ENCODE peak calls at places on chromosomes 4 and X, in five cellular contexts. One of them, this sample, is unnamed.

GRCh38 chr4:149964001-149964400 is 114.2 kb upstream of the DCLK2 start:
- DNase-seq in activated B cell treated with CpG ODN at 0.5 μM for 24 hours: no peak
- DNase-seq in activated T-cell treated with anti-CD3 and anti-CD28 coated beads for 48 hours: no peak
- DNase-seq in AG10803: no peak
- DNase-seq in ovary: no peak
- DNase-seq in this sample: no peak

GRCh38 chr4:40722576-40723161 is 27.1 kb upstream of the NSUN7 start:
- DNase-seq in activated B cell treated with CpG ODN at 0.5 μM for 24 hours: no peak
- DNase-seq in activated T-cell treated with anti-CD3 and anti-CD28 coated beads for 48 hours: no peak
- DNase-seq in AG10803: no peak
- DNase-seq in ovary: no peak
- DNase-seq in this sample: no peak

GRCh38 chr4:79358438-79358837 is 32.6 kb upstream of the NAA11 start:
- DNase-seq in activated B cell treated with CpG ODN at 0.5 μM for 24 hours: no peak
- DNase-seq in activated T-cell treated with anti-CD3 and anti-CD28 coated beads for 48 hours: no peak
- DNase-seq in AG10803: no peak
- DNase-seq in ovary: no peak
- DNase-seq in this sample: no peak

GRCh38 chr4:150769235-150769634 is 187.3 kb downstream of the MAB21L2 start:
- DNase-seq in activated B cell treated with CpG ODN at 0.5 μM for 24 hours: no peak
- DNase-seq in activated T-cell treated with anti-CD3 and anti-CD28 coated beads for 48 hours: no peak
- DNase-seq in AG10803: peak
- DNase-seq in ovary: no peak
- DNase-seq in this sample: peak

GRCh38 chr4:62377700-62378099 is 1177.6 kb downstream of the ADGRL3 start:
- DNase-seq in activated B cell treated with CpG ODN at 0.5 μM for 24 hours: no peak
- DNase-seq in activated T-cell treated with anti-CD3 and anti-CD28 coated beads for 48 hours: no peak
- DNase-seq in AG10803: no peak
- DNase-seq in ovary: no peak
- DNase-seq in this sample: no peak

GRCh38 chr4:39494354-39494753 is 32.9 kb downstream of the UGDH start:
- DNase-seq in activated B cell treated with CpG ODN at 0.5 μM for 24 hours: no peak
- DNase-seq in activated T-cell treated with anti-CD3 and anti-CD28 coated beads for 48 hours: no peak
- DNase-seq in AG10803: no peak
- DNase-seq in ovary: no peak
- DNase-seq in this sample: no peak

GRCh38 chr4:38328963-38329729 is 334.9 kb upstream of the KLF3 start:
- DNase-seq in activated B cell treated with CpG ODN at 0.5 μM for 24 hours: no peak
- DNase-seq in activated T-cell treated with anti-CD3 and anti-CD28 coated beads for 48 hours: no peak
- DNase-seq in AG10803: no peak
- DNase-seq in ovary: no peak
- DNase-seq in this sample: no peak

GRCh38 chr4:173748353-173748752 is 218.3 kb upstream of the HAND2 start:
- DNase-seq in activated B cell treated with CpG ODN at 0.5 μM for 24 hours: no peak
- DNase-seq in activated T-cell treated with anti-CD3 and anti-CD28 coated beads for 48 hours: no peak
- DNase-seq in AG10803: peak
- DNase-seq in ovary: no peak
- DNase-seq in this sample: no peak

GRCh38 chrX:65572971-65573370 is 38.4 kb upstream of the LAS1L start:
- DNase-seq in activated B cell treated with CpG ODN at 0.5 μM for 24 hours: no peak
- DNase-seq in activated T-cell treated with anti-CD3 and anti-CD28 coated beads for 48 hours: no peak
- DNase-seq in AG10803: no peak
- DNase-seq in ovary: no peak
- DNase-seq in this sample: no peak

GRCh38 chr4:141711211-141711610 is 74.8 kb downstream of the IL15 start:
- DNase-seq in activated B cell treated with CpG ODN at 0.5 μM for 24 hours: no peak
- DNase-seq in activated T-cell treated with anti-CD3 and anti-CD28 coated beads for 48 hours: no peak
- DNase-seq in AG10803: peak
- DNase-seq in ovary: no peak
- DNase-seq in this sample: peak

GRCh38 chr4:112063260-112063659 is 82.0 kb upstream of the FAM241A start:
- DNase-seq in activated B cell treated with CpG ODN at 0.5 μM for 24 hours: no peak
- DNase-seq in activated T-cell treated with anti-CD3 and anti-CD28 coated beads for 48 hours: no peak
- DNase-seq in AG10803: no peak
- DNase-seq in ovary: no peak
- DNase-seq in this sample: no peak

GRCh38 chrX:261167-261857 is 19.9 kb upstream of the PLCXD1 start:
- DNase-seq in activated B cell treated with CpG ODN at 0.5 μM for 24 hours: peak
- DNase-seq in activated T-cell treated with anti-CD3 and anti-CD28 coated beads for 48 hours: no peak
- DNase-seq in AG10803: no peak
- DNase-seq in ovary: no peak
- DNase-seq in this sample: peak

GRCh38 chrX:76148011-76148665 is 24.7 kb upstream of the PBDC1 start:
- DNase-seq in activated B cell treated with CpG ODN at 0.5 μM for 24 hours: no peak
- DNase-seq in activated T-cell treated with anti-CD3 and anti-CD28 coated beads for 48 hours: no peak
- DNase-seq in AG10803: peak
- DNase-seq in ovary: peak
- DNase-seq in this sample: peak

GRCh38 chr4:6229671-6230501 is 29.5 kb upstream of the JAKMIP1 start:
- DNase-seq in activated B cell treated with CpG ODN at 0.5 μM for 24 hours: no peak
- DNase-seq in activated T-cell treated with anti-CD3 and anti-CD28 coated beads for 48 hours: no peak
- DNase-seq in AG10803: no peak
- DNase-seq in ovary: no peak
- DNase-seq in this sample: no peak

GRCh38 chr4:168318266-168318895 is at the start of gene DDX60:
- DNase-seq in activated B cell treated with CpG ODN at 0.5 μM for 24 hours: peak
- DNase-seq in activated T-cell treated with anti-CD3 and anti-CD28 coated beads for 48 hours: peak
- DNase-seq in AG10803: peak
- DNase-seq in ovary: peak
- DNase-seq in this sample: peak

GRCh38 chrX:125422986-125423385 is 103.3 kb downstream of the TEX13C start:
- DNase-seq in activated B cell treated with CpG ODN at 0.5 μM for 24 hours: no peak
- DNase-seq in activated T-cell treated with anti-CD3 and anti-CD28 coated beads for 48 hours: no peak
- DNase-seq in AG10803: no peak
- DNase-seq in ovary: no peak
- DNase-seq in this sample: no peak

GRCh38 chrX:145002776-145003175 is 244.5 kb upstream of the SPANXN1 start:
- DNase-seq in activated B cell treated with CpG ODN at 0.5 μM for 24 hours: no peak
- DNase-seq in activated T-cell treated with anti-CD3 and anti-CD28 coated beads for 48 hours: no peak
- DNase-seq in AG10803: peak
- DNase-seq in ovary: no peak
- DNase-seq in this sample: peak

GRCh38 chrX:56751071-56751470 is 22.0 kb downstream of the NBDY start:
- DNase-seq in activated B cell treated with CpG ODN at 0.5 μM for 24 hours: no peak
- DNase-seq in activated T-cell treated with anti-CD3 and anti-CD28 coated beads for 48 hours: no peak
- DNase-seq in AG10803: peak
- DNase-seq in ovary: no peak
- DNase-seq in this sample: no peak

GRCh38 chr4:177671845-177672244 is 229.6 kb upstream of the AGA start:
- DNase-seq in activated B cell treated with CpG ODN at 0.5 μM for 24 hours: no peak
- DNase-seq in activated T-cell treated with anti-CD3 and anti-CD28 coated beads for 48 hours: no peak
- DNase-seq in AG10803: no peak
- DNase-seq in ovary: no peak
- DNase-seq in this sample: no peak

This sample was measured in foreskin fibroblast.